ENCODE peak calls at places on chromosome 4, in six cellular contexts. S, Y, J, P, Q and C are unnamed samples.

GRCh38 chr4:108051343-108051742 is 61.7 kb downstream of the HADH start:
- DNase-seq in Y (no peak), S (no peak), Q (no peak), P (no peak), J (no peak), C (no peak)

GRCh38 chr4:153724606-153725005 is 35.2 kb downstream of the RNF175 start:
- DNase-seq in J (no peak), S (no peak), P (no peak), Y (no peak), Q (no peak), C (no peak)

GRCh38 chr4:48642421-48643144 is 137.5 kb downstream of the FRYL start:
- DNase-seq in S (no peak), Q (no peak), P (no peak), Y (no peak), J (no peak), C (no peak)

GRCh38 chr4:68951078-68951805 is at the start of gene UGT2A3:
- DNase-seq in J (no peak), Y (no peak), S (no peak), Q (no peak), P (no peak), C (no peak)

GRCh38 chr4:41535911-41536361 is 2.0 kb upstream of the LIMCH1 start:
- DNase-seq in P (no peak), S (no peak), Y (no peak), Q (no peak), J (no peak), C (no peak)

GRCh38 chr4:52600275-52600674 is 58.8 kb downstream of the USP46 start:
- DNase-seq in Y (no peak), P (no peak), J (no peak), S (no peak), Q (no peak), C (no peak)

GRCh38 chr4:140044314-140044991 is 109.5 kb downstream of the MAML3 start:
- DNase-seq in Y (no peak), Q (no peak), J (no peak), S (no peak), P (no peak), C (no peak)

GRCh38 chr4:52298444-52298843 is 247.3 kb downstream of the SPATA18 start:
- DNase-seq in Y (no peak), Q (no peak), S (no peak), J (no peak), P (no peak), C (no peak)

GRCh38 chr4:88725986-88726385 is 28.4 kb upstream of the NAP1L5 start:
- DNase-seq in Y (no peak), Q (no peak), J (no peak), S (no peak), P (no peak), C (no peak)

GRCh38 chr4:13611283-13611842 is 16.2 kb downstream of the BOD1L1 start:
- DNase-seq in S (no peak), J (no peak), P (no peak), Q (peak; percentile 72), Y (no peak), C (no peak)

GRCh38 chr4:184574861-184575260 is 74.4 kb downstream of the CASP3 start:
- DNase-seq in Y (no peak), J (no peak), P (no peak), S (no peak), Q (no peak), C (no peak)

GRCh38 chr4:53962516-53963225 is 101.7 kb downstream of the CHIC2 start:
- DNase-seq in Y (peak; percentile 43), S (no peak), Q (no peak), J (no peak), P (no peak), C (peak; percentile 40)

GRCh38 chr4:6474705-6475457 is 2.5 kb upstream of the PPP2R2C start:
- DNase-seq in Y (no peak), Q (peak; percentile 11), S (peak; percentile 27), J (no peak), P (no peak), C (peak; percentile 64)

GRCh38 chr4:169619518-169619957 is 840 bp upstream of the CLCN3 start:
- DNase-seq in P (no peak), Q (peak; percentile 80), J (peak; percentile 47), Y (peak; percentile 42), S (no peak), C (no peak)

GRCh38 chr4:62495039-62495438 is 1294.9 kb downstream of the ADGRL3 start:
- DNase-seq in S (no peak), Q (no peak), P (no peak), J (no peak), Y (no peak), C (no peak)

GRCh38 chr4:20017439-20017838 is 234.3 kb upstream of the SLIT2 start:
- DNase-seq in J (no peak), Q (no peak), P (no peak), S (no peak), Y (peak; percentile 43), C (no peak)

GRCh38 chr4:617644-618330 is 7.6 kb upstream of the PDE6B start:
- DNase-seq in Q (peak; percentile 31), Y (no peak), J (no peak), P (no peak), S (no peak), C (no peak)

GRCh38 chr4:14853186-14853946 is 148.9 kb upstream of the CPEB2 start:
- DNase-seq in P (no peak), S (no peak), J (no peak), Q (no peak), Y (no peak), C (no peak)

GRCh38 chr4:48854982-48855381 is 24.1 kb downstream of the OCIAD1 start:
- DNase-seq in Q (no peak), J (no peak), P (no peak), S (no peak), Y (no peak), C (no peak)

GRCh38 chr4:22532896-22533295 is 17.0 kb upstream of the ADGRA3 start:
- DNase-seq in Y (no peak), J (no peak), S (no peak), P (no peak), Q (no peak), C (no peak)

GRCh38 chr4:102404551-102404969 is 59.3 kb upstream of the SLC39A8 start:
- DNase-seq in Q (no peak), P (no peak), Y (no peak), S (no peak), J (no peak), C (no peak)

GRCh38 chr4:37873383-37873782 is 17.5 kb upstream of the TBC1D1 start:
- DNase-seq in Y (no peak), J (no peak), P (no peak), Q (no peak), S (no peak), C (no peak)
- TF ChIP-seq POLR2AphosphoS5 in Y (no peak), J (no peak), P (no peak), Q (no peak), S (peak; percentile 94), C (peak; percentile 64)

DNA sequence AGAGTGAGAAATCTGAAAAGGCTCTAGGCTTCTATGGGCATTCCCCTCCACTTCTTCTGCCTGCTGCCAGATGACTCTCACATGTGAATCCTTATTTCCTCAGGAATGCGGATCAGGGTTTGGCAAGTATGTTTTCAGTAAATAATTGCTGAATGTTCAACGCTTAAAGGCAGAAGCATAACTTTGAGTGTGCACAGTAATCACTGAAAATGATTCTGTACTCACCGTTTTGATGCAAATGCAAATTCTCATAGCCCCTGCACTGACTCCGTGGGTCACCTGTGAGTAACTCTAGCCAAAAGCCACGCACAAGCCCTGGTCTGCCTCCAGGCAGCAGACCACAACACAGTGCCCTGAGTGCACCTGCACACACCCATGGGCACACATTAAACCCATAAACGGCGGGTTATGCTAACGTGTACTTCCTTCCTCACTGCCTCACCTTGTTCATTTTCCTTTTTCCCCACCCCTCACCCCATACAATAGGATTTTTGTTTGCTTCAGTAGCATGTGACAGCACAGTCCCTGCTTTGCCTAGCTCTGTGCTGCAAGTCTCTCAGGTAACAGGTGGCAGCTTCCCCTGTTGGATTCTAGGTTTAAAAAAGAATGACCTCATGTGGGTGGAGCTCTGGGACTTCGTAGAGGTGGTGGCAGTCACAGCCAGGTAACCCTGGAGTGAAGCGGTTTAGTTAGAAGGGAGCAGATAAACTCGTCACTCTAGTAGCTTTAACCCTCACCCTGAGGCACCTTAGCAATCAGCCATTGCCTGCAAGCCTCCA is at the start of gene ARHGEF38:
- DNase-seq in S (no peak), Y (no peak), J (no peak), P (no peak), Q (no peak), C (no peak)
- TF ChIP-seq POLR2AphosphoS5 in S (no peak), Y (no peak), J (no peak), P (no peak), Q (no peak), C (no peak)

GRCh38 chr4:87019243-87019817 is 84.5 kb downstream of the AFF1 start:
- DNase-seq in J (no peak), Q (no peak), P (no peak), Y (no peak), S (no peak), C (no peak)
- TF ChIP-seq POLR2AphosphoS5 in J (no peak), Q (no peak), P (no peak), Y (no peak), S (no peak), C (no peak)

GRCh38 chr4:173057906-173058305 is 110.7 kb upstream of the GALNT7 start:
- DNase-seq in P (no peak), Q (no peak), J (no peak), Y (no peak), S (no peak), C (no peak)
- TF ChIP-seq POLR2AphosphoS5 in P (no peak), Q (no peak), J (no peak), Y (no peak), S (no peak), C (no peak)

DNA sequence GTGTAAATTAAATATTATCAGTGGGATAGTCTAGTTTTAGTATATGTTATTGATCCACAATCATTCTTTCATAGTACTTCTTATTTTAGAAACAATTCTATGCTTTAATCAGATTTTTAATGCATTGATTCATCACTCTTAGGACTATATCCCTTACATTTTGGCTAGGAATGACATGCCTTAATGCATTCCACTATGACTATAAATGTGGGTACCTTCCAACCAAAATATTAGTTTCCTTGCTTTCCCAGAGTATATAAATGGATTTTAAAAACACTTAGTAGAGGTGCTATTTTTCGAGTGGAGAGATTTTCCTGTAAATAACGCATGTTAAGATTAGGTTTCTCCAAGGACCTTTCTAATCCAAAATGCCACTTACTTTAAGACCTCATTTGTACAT is 7.0 kb upstream of the PDLIM5 start:
- DNase-seq in Y (no peak), Q (no peak), P (no peak), S (no peak), J (no peak), C (no peak)
- TF ChIP-seq POLR2AphosphoS5 in Y (no peak), Q (no peak), P (no peak), S (no peak), J (no peak), C (no peak)

GRCh38 chr4:80989921-80990544 is 40.5 kb upstream of the BMP3 start:
- DNase-seq in Y (peak; percentile 5), S (no peak), J (peak; percentile 22), Q (no peak), P (no peak), C (no peak)

GRCh38 chr4:80986021-80986420 is 44.5 kb upstream of the BMP3 start:
- DNase-seq in Q (no peak), S (no peak), J (no peak), P (no peak), Y (no peak), C (no peak)

DNA sequence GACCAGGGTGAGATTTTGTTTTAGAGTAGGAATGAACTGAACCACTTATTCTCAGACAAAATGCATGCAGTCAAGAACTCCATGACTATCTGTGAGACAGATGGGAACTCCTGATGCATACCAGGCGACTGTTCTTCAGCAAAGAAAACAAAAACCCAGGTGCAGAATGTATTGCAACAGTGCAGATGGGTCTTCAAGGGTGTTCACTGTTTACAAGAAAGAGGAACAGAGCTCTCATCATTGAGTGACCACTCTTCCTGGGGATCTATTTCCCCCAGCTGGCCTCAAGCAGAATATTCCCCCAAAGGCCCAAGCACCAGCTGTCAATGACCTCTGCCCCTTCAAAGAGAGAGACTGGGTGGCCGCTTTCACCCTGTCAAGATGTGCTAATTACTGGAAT is 39.7 kb upstream of the BMP3 start:
- DNase-seq in Q (no peak), P (no peak), J (no peak), Y (no peak), S (no peak), C (no peak)
- TF ChIP-seq POLR2AphosphoS5 in Q (no peak), P (no peak), J (no peak), Y (no peak), S (no peak), C (no peak)